ENCODE peak calls at places on chromosomes 5 and 9, in seven cellular contexts. G, N, J, Z, D, U and W are unnamed samples.

GRCh38 chr9:138015021-138015829 is 137.6 kb downstream of the CACNA1B start:
- DNase-seq in G (peak; percentile 20), Z (no peak), D (no peak), J (no peak), U (no peak), N (no peak), W (no peak)

GRCh38 chr9:129259373-129259772 is 81.3 kb upstream of the IER5L start:
- DNase-seq in Z (no peak), J (no peak), U (no peak), N (no peak), G (no peak), D (no peak), W (no peak)

GRCh38 chr5:59790399-59791130 is 103.0 kb downstream of the PDE4D start:
- DNase-seq in Z (peak; percentile 76), J (no peak), G (no peak), U (no peak), N (no peak), D (no peak), W (no peak)

GRCh38 chr5:85441138-85441537 is 1056.5 kb upstream of the EDIL3 start:
- DNase-seq in N (no peak), U (no peak), J (no peak), D (no peak), Z (no peak), G (no peak), W (no peak)

GRCh38 chr5:139050432-139050831 is 147.7 kb downstream of the SIL1 start:
- DNase-seq in U (no peak), N (no peak), G (no peak), Z (no peak), J (no peak), D (no peak), W (no peak)

GRCh38 chr9:77708416-77708815 is 60.3 kb upstream of the GNA14 start:
- DNase-seq in U (no peak), Z (peak; percentile 38), N (no peak), J (no peak), D (no peak), G (no peak), W (no peak)

GRCh38 chr9:38335686-38336085 is 56.8 kb upstream of the ALDH1B1 start:
- DNase-seq in N (no peak), G (no peak), D (no peak), Z (no peak), U (no peak), J (no peak), W (no peak)

GRCh38 chr5:79408028-79408427 is 105.9 kb downstream of the HOMER1 start:
- DNase-seq in J (no peak), Z (peak; percentile 8), N (no peak), G (no peak), U (no peak), D (no peak), W (no peak)

GRCh38 chr9:36137392-36138004 is 965 bp downstream of the GLIPR2 start:
- DNase-seq in D (no peak), Z (no peak), G (peak; percentile 72), N (no peak), U (no peak), J (no peak), W (no peak)

GRCh38 chr5:166581827-166582226 is 1709.6 kb upstream of the WWC1 start:
- DNase-seq in Z (peak; percentile 13), J (no peak), D (no peak), G (no peak), N (no peak), U (no peak), W (no peak)

GRCh38 chr9:38687389-38687842 is 32.5 kb downstream of the FAM240B start:
- DNase-seq in Z (peak; percentile 70), J (peak; percentile 74), U (peak; percentile 43), N (no peak), G (no peak), D (no peak), W (no peak)

GRCh38 chr9:35733109-35733541 is 659 bp downstream of the CREB3 start:
- DNase-seq in J (no peak), U (peak; percentile 81), D (no peak), Z (peak; percentile 90), N (no peak), G (no peak), W (no peak)

GRCh38 chr5:145341842-145342241 is 493.3 kb downstream of the PRELID2 start:
- DNase-seq in Z (peak; percentile 59), U (no peak), D (no peak), G (no peak), J (no peak), N (no peak), W (no peak)

GRCh38 chr9:112586600-112587155 is 100.1 kb downstream of the KIAA1958 start:
- DNase-seq in G (no peak), D (no peak), U (no peak), N (no peak), Z (no peak), J (no peak), W (no peak)

GRCh38 chr5:135478938-135479337 is 26.8 kb upstream of the TIFAB start:
- DNase-seq in N (no peak), U (no peak), Z (no peak), J (no peak), G (no peak), D (no peak), W (no peak)

GRCh38 chr5:112228672-112229071 is 190.4 kb downstream of the EPB41L4A start:
- DNase-seq in Z (peak; percentile 86), D (peak; percentile 57), N (peak; percentile 16), J (peak; percentile 84), U (peak; percentile 69), G (peak; percentile 67), W (peak; percentile 73)

GRCh38 chr9:123997665-123998277 is 13.8 kb upstream of the LHX2 start:
- DNase-seq in J (no peak), N (no peak), Z (peak; percentile 62), G (no peak), U (no peak), D (peak; percentile 51), W (peak; percentile 63)

GRCh38 chr9:5784526-5785315 is 48.2 kb downstream of the ERMP1 start:
- DNase-seq in J (no peak), U (no peak), D (no peak), N (no peak), G (no peak), Z (no peak), W (no peak)

GRCh38 chr5:77200663-77201062 is 9.8 kb upstream of the PDE8B start:
- DNase-seq in U (no peak), Z (no peak), D (no peak), G (no peak), N (no peak), J (no peak), W (no peak)

GRCh38 chr9:114720296-114720695 is 38.3 kb upstream of the TEX48 start:
- DNase-seq in D (no peak), N (no peak), U (no peak), J (no peak), G (no peak), Z (peak; percentile 29), W (no peak)

GRCh38 chr9:22111176-22111870 is 102.2 kb upstream of the CDKN2B start:
- DNase-seq in N (no peak), G (no peak), Z (peak; percentile 84), D (no peak), J (no peak), U (no peak), W (no peak)

GRCh38 chr9:92245005-92245797 is 48.3 kb downstream of the IARS1 start:
- DNase-seq in D (no peak), J (no peak), Z (peak; percentile 72), U (no peak), G (no peak), N (no peak), W (no peak)

GRCh38 chr9:92247981-92248380 is 45.5 kb downstream of the IARS1 start:
- DNase-seq in D (no peak), G (no peak), J (no peak), N (no peak), Z (no peak), U (peak; percentile 5), W (no peak)

GRCh38 chr9:92242115-92242778 is 51.2 kb downstream of the IARS1 start:
- DNase-seq in D (no peak), J (no peak), G (no peak), N (no peak), Z (peak; percentile 5), U (no peak), W (no peak)

GRCh38 chr9:92247296-92247695 is 46.2 kb downstream of the IARS1 start:
- DNase-seq in D (no peak), N (no peak), U (no peak), G (no peak), Z (no peak), J (no peak), W (no peak)

DNA sequence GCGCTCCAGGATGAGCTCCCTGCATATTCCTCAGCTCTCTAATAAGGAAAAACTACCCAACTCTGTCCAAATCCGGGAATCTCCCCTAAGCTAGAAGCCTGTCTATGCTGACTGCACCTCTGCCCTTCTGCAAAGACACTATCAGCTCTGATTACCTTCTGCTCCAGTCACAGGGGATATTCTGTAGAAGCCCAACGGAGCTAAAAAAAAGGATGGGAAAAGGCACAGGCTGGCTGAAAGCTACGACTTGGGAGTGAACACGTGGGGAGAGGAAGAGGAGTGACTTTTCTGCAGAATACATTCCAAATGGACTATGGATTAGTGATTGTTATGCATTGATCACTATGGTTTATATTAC is 50.7 kb downstream of the IARS1 start:
- DNase-seq in U (no peak), Z (no peak), G (no peak), D (no peak), N (no peak), J (no peak), W (no peak)
- H3K36me3 ChIP-seq in U (no peaks in the 10 kb centered on the region), Z (peaks cover 40% of the 10 kb centered on the region), G (peaks cover 100% of the 10 kb centered on the region), D (peaks cover 99% of the 10 kb centered on the region), N (peaks cover 74% of the 10 kb centered on the region), J (peaks cover 14% of the 10 kb centered on the region), W (peaks cover 99% of the 10 kb centered on the region)

GRCh38 chr5:83988293-83988685 is 267.6 kb upstream of the HAPLN1 start:
- DNase-seq in N (no peak), G (no peak), Z (no peak), U (no peak), D (no peak), J (no peak), W (no peak)
- H3K36me3 ChIP-seq in N (no peaks in the 10 kb centered on the region), G (no peaks in the 10 kb centered on the region), Z (no peaks in the 10 kb centered on the region), U (no peaks in the 10 kb centered on the region), D (no peaks in the 10 kb centered on the region), J (no peaks in the 10 kb centered on the region), W (no peaks in the 10 kb centered on the region)

GRCh38 chr9:83977196-83977595 is 2.8 kb downstream of the HNRNPK start:
- DNase-seq in N (no peak), D (no peak), U (no peak), G (no peak), Z (no peak), J (no peak), W (no peak)
- H3K36me3 ChIP-seq in N (peaks cover 34% of the 10 kb centered on the region), D (peaks cover 46% of the 10 kb centered on the region), U (no peaks in the 10 kb centered on the region), G (peaks cover 48% of the 10 kb centered on the region), Z (peaks cover 17% of the 10 kb centered on the region), J (peaks cover 11% of the 10 kb centered on the region), W (peaks cover 11% of the 10 kb centered on the region)

GRCh38 chr5:172095368-172095960 is 89.0 kb upstream of the FBXW11 start:
- DNase-seq in G (no peak), N (no peak), D (no peak), Z (no peak), U (no peak), J (no peak), W (no peak)

GRCh38 chr5:172091956-172092732 is 85.7 kb upstream of the FBXW11 start:
- DNase-seq in Z (no peak), G (no peak), U (no peak), N (no peak), J (peak; percentile 14), D (no peak), W (no peak)

GRCh38 chr5:172096184-172096941 is 89.9 kb upstream of the FBXW11 start:
- DNase-seq in U (no peak), G (no peak), D (no peak), N (no peak), J (no peak), Z (no peak), W (no peak)

GRCh38 chr5:172093559-172093958 is 87.1 kb upstream of the FBXW11 start:
- DNase-seq in U (no peak), J (peak; percentile 28), N (no peak), D (no peak), Z (no peak), G (no peak), W (no peak)

GRCh38 chr5:172093965-172094364 is 87.5 kb upstream of the FBXW11 start:
- DNase-seq in U (no peak), G (no peak), D (no peak), J (peak; percentile 19), Z (no peak), N (no peak), W (no peak)
- H3K36me3 ChIP-seq in U (no peaks in the 10 kb centered on the region), G (peaks cover 11% of the 10 kb centered on the region), D (peaks cover 5% of the 10 kb centered on the region), J (no peaks in the 10 kb centered on the region), Z (peaks cover 3% of the 10 kb centered on the region), N (peaks cover 8% of the 10 kb centered on the region), W (no peaks in the 10 kb centered on the region)